ENCODE peak calls at places on chromosomes 13 and 19, in four cellular contexts. R is breast epithelium, C is endodermal cell, H is ovary. D is an unnamed sample.
A peak's percentile ranks its signal among the peaks of the same experiment; 100 is the strongest.

GRCh38 chr19:18282021-18282787 is 782 bp upstream of the JUND start:
- DNase-seq in C (no peak), R (no peak), H (peak; percentile 72), D (no peak)

GRCh38 chr13:39130298-39130697 is 92.0 kb downstream of the NHLRC3 start:
- DNase-seq in H (no peak), C (peak; percentile 66), R (no peak), D (no peak)

GRCh38 chr19:19873381-19873780 is 7.7 kb downstream of the ZNF253 start:
- DNase-seq in R (no peak), C (no peak), H (no peak), D (no peak)

GRCh38 chr19:33813391-33814101 is 16.9 kb downstream of the KCTD15 start:
- DNase-seq in C (peak; percentile 24), H (no peak), R (no peak), D (no peak)

GRCh38 chr13:74062933-74063332 is 71.3 kb downstream of the KLF12 start:
- DNase-seq in C (no peak), H (peak; percentile 33), R (no peak), D (peak; percentile 21)

GRCh38 chr19:54882758-54883157 is 8.7 kb downstream of the FCAR start:
- DNase-seq in H (no peak), C (no peak), R (no peak), D (no peak)

GRCh38 chr19:44142014-44142523 is 715 bp downstream of the ZNF234 start:
- DNase-seq in H (no peak), C (peak; percentile 48), R (no peak), D (no peak)

GRCh38 chr19:17260842-17261325 is 3.7 kb downstream of the USHBP1 start:
- DNase-seq in R (peak; percentile 86), C (peak; percentile 97), H (peak; percentile 80), D (peak; percentile 87)

GRCh38 chr19:10502524-10503001 is 593 bp downstream of the KEAP1 start:
- DNase-seq in C (peak; percentile 96), H (peak; percentile 94), R (peak; percentile 89), D (peak; percentile 73)

GRCh38 chr19:33819875-33820781 is 23.5 kb downstream of the KCTD15 start:
- DNase-seq in H (peak; percentile 73), C (peak; percentile 88), R (no peak), D (peak; percentile 90)

GRCh38 chr19:35093941-35094647 is 21.5 kb upstream of the FXYD3 start:
- DNase-seq in R (no peak), C (no peak), H (no peak), D (no peak)

GRCh38 chr19:4684312-4685095 is 14.4 kb upstream of the MYDGF start:
- DNase-seq in C (no peak), H (no peak), R (no peak), D (no peak)

GRCh38 chr13:104098421-104098820 is 1032.2 kb upstream of the SLC10A2 start:
- DNase-seq in H (no peak), R (no peak), C (no peak), D (no peak)

GRCh38 chr19:362154-362553 is 17.6 kb upstream of the MIER2 start:
- DNase-seq in R (no peak), H (no peak), C (peak; percentile 34), D (no peak)

GRCh38 chr19:22331521-22331920 is 45.3 kb downstream of the ZNF729 start:
- DNase-seq in H (no peak), R (no peak), C (no peak), D (no peak)

GRCh38 chr19:28402701-28403290 is 810.2 kb downstream of the UQCRFS1 start:
- DNase-seq in H (no peak), R (no peak), C (no peak), D (no peak)

GRCh38 chr13:98352226-98352625 is 175.2 kb upstream of the RNF113B start:
- DNase-seq in H (no peak), R (no peak), C (no peak), D (no peak)

GRCh38 chr19:11111771-11112144 is 22.5 kb downstream of the LDLR start:
- DNase-seq in H (no peak), R (no peak), C (no peak), D (no peak)

GRCh38 chr13:59514316-59514715 is 649.4 kb downstream of the DIAPH3 start:
- DNase-seq in R (no peak), C (no peak), H (no peak), D (no peak)

GRCh38 chr13:41791056-41791455 is 169.9 kb downstream of the VWA8 start:
- DNase-seq in C (no peak), R (no peak), H (no peak), D (no peak)

GRCh38 chr13:94620286-94620896 is 18.7 kb downstream of the GPR180 start:
- DNase-seq in C (peak; percentile 77), R (no peak), H (no peak), D (no peak)

GRCh38 chr19:14033946-14034345 is 2.4 kb downstream of the IL27RA start:
- DNase-seq in R (no peak), H (no peak), C (no peak), D (no peak)

GRCh38 chr13:47233734-47234133 is 336.9 kb upstream of the HTR2A start:
- DNase-seq in H (no peak), C (no peak), R (no peak), D (no peak)

GRCh38 chr13:25691654-25692053 is 319.9 kb downstream of the ATP8A2 start:
- DNase-seq in C (no peak), H (no peak), R (no peak), D (no peak)

GRCh38 chr19:47309608-47310007 is at the start of gene C5AR1:
- DNase-seq in C (no peak), R (no peak), H (no peak), D (no peak)

GRCh38 chr19:51821921-51822716 is 27.2 kb downstream of the FPR3 start:
- DNase-seq in H (no peak), R (no peak), C (no peak), D (no peak)

GRCh38 chr13:41213316-41213715 is 18.9 kb upstream of the KBTBD7 start:
- DNase-seq in C (no peak), H (no peak), R (no peak), D (no peak)

GRCh38 chr19:16025108-16026101 is 50.9 kb upstream of the TPM4 start:
- DNase-seq in R (peak; percentile 51), H (no peak), C (peak; percentile 89), D (peak; percentile 62)

GRCh38 chr19:50381881-50382729 is 2.0 kb upstream of the POLD1 start:
- DNase-seq in C (no peak), H (no peak), R (no peak), D (no peak)

GRCh38 chr19:54430306-54431254 is 15.3 kb downstream of the TTYH1 start:
- DNase-seq in H (peak; percentile 64), R (no peak), C (peak; percentile 95), D (no peak)

GRCh38 chr19:10289836-10290438 is at the start of gene ICAM5:
- DNase-seq in R (no peak), C (no peak), H (no peak), D (no peak)

GRCh38 chr13:29791997-29792775 is 58.2 kb downstream of the UBL3 start:
- DNase-seq in H (no peak), R (no peak), C (no peak), D (no peak)

GRCh38 chr19:17560205-17560595 is 4.8 kb downstream of the COLGALT1 start:
- DNase-seq in C (no peak), R (no peak), H (no peak), D (no peak)

GRCh38 chr13:24741016-24741662 is 22.8 kb upstream of the RNF17 start:
- DNase-seq in C (peak; percentile 68), R (no peak), H (no peak), D (no peak)

GRCh38 chr19:23787106-23787505 is 28.4 kb upstream of the ZNF681 start:
- DNase-seq in C (no peak), R (no peak), H (no peak), D (no peak)

GRCh38 chr13:101681834-101682233 is 229.4 kb downstream of the ITGBL1 start:
- DNase-seq in C (no peak), H (no peak), R (no peak), D (no peak)
- H3K27ac ChIP-seq in C (no peak overlapping the region), H (no peak overlapping the region), R (no peak overlapping the region), D (no peak overlapping the region)

GRCh38 chr19:8635422-8635821 is 5.0 kb downstream of the NFILZ start:
- DNase-seq in R (no peak), H (no peak), C (no peak), D (no peak)

GRCh38 chr19:8629996-8630683 is at the start of gene NFILZ:
- DNase-seq in H (no peak), C (no peak), R (no peak), D (no peak)

GRCh38 chr19:8629184-8629583 is 1.2 kb upstream of the NFILZ start:
- DNase-seq in H (no peak), C (no peak), R (no peak), D (no peak)

GRCh38 chr19:8630796-8631424 is 477 bp downstream of the NFILZ start:
- DNase-seq in C (no peak), H (no peak), R (no peak), D (no peak)

GRCh38 chr19:8631425-8631819 is 989 bp downstream of the NFILZ start:
- DNase-seq in R (no peak), H (no peak), C (peak; percentile 72), D (peak; percentile 77)
- H3K27ac ChIP-seq in R (no peak overlapping the region), H (no peak overlapping the region), C (peak overlapping the region; percentile 53), D (peak overlapping the region; percentile 9)

DNA sequence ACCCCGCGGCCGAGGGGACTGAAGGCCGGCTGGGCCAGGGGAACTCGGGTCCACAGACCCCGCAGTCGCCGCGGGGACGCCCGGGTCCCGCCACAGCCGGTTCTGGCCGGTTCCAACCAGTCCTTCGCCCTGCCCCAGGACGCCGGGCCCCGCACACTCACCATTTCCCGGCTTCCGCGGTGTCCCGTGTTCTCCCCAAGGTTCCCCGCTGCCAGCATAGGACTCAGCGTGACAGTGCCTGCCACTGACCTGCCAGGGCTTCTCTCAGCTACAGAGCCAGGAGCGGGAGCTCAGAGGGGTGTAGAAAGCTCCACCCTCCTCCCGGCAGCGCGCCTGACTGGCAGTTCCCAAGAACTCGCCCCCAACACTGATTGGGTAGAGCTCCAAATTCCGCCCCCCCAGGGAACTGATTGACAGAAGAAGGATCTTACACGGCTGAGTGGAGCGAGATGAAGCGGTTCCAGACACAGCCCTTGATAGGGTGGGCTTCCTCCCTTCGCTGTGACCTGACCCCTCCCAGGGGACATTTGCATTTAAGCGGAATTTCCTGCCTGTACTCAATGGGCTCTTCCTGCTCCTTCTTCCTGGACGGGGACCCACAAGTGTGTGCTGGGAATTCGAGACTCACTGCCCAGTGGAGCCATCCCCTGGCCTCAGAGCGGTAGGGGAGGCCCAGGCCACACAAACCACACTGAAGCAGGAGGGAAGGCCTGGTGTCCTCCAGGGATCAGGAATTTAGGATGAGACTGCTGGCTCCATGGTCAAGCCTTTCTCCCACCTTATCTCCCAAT is at the start of gene ZNF442:
- DNase-seq in C (peak; percentile 98), H (peak; percentile 97), R (peak; percentile 96), D (peak; percentile 98)
- H3K27ac ChIP-seq in C (peak within 1 kb of the TSS; percentile 85), H (peak within 1 kb of the TSS; percentile 95), R (peak within 1 kb of the TSS; percentile 93), D (peak within 1 kb of the TSS; percentile 94)

DNA sequence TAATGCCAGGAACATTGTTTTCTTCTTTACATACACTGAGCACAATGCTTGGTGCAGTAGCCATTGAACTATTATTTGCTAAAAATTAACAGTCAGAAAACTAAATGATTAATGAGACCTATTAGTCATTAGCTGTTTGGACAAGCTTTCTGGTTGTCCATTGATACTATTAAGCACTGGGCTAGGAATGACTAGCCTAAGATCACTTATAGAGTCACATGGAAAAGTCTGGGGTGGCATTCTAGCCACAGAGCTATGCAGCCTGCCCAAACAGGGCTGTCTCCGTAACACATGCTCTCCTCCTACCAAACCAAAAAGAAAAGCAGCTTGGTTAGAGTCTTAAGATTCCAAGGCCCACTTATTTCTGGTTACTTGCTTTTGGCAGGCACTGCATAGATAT is 193.5 kb upstream of the NBEA start:
- DNase-seq in R (no peak), C (no peak), H (no peak), D (no peak)
- H3K27ac ChIP-seq in R (peak overlapping the region; percentile 3), C (no peak overlapping the region), H (peak overlapping the region; percentile 34), D (no peak overlapping the region)